ENCODE peak calls at places on chromosomes 7 and 10, in eight cellular contexts. C, R, E, Z, G, W, U and V are unnamed samples. For H3K4me1, the result is how much of the 10 kb centered on the place peaks cover.

GRCh38 chr10:85420501-85421191 is 945.9 kb downstream of the GRID1 start:
- DNase-seq in C (no peak), R (no peak), E (peak), Z (no peak), G (no peak), W (no peak), U (no peak), V (no peak)

GRCh38 chr10:88379575-88379974 is 203.5 kb downstream of the RNLS start:
- DNase-seq in C (no peak), R (peak), E (no peak), Z (no peak), G (no peak), W (no peak), U (no peak), V (no peak)

GRCh38 chr10:78134919-78135318 is 101.3 kb downstream of the RPS24 start:
- DNase-seq in C (no peak), R (no peak), E (no peak), Z (no peak), G (no peak), W (no peak), U (peak), V (no peak)

GRCh38 chr10:42977032-42977416 is 99.8 kb upstream of the RET start:
- DNase-seq in C (no peak), R (no peak), E (no peak), Z (no peak), G (peak), W (no peak), U (no peak), V (no peak)

GRCh38 chr10:16674147-16674703 is 143.0 kb downstream of the RSU1 start:
- DNase-seq in C (no peak), R (no peak), E (no peak), Z (no peak), G (no peak), W (no peak), U (no peak), V (no peak)

GRCh38 chr7:125316451-125316850 is 386.8 kb upstream of the POT1 start:
- DNase-seq in C (no peak), R (no peak), E (peak), Z (no peak), G (no peak), W (no peak), U (no peak), V (no peak)

GRCh38 chr7:139692723-139693122 is 85.1 kb downstream of the HIPK2 start:
- DNase-seq in C (no peak), R (no peak), E (no peak), Z (no peak), G (no peak), W (no peak), U (no peak), V (no peak)

GRCh38 chr7:70434376-70434775 is 697.6 kb upstream of the GALNT17 start:
- DNase-seq in C (no peak), R (no peak), E (no peak), Z (no peak), G (no peak), W (no peak), U (no peak), V (no peak)

GRCh38 chr7:134826105-134826504 is 46.7 kb downstream of the CALD1 start:
- DNase-seq in C (no peak), R (peak), E (no peak), Z (no peak), G (no peak), W (no peak), U (no peak), V (no peak)

GRCh38 chr10:133274751-133275682 is 1.7 kb downstream of the ADAM8 start:
- DNase-seq in C (no peak), R (no peak), E (no peak), Z (no peak), G (no peak), W (peak), U (no peak), V (no peak)

GRCh38 chr7:37452346-37452745 is 3.7 kb upstream of the ELMO1 start:
- DNase-seq in C (no peak), R (no peak), E (no peak), Z (no peak), G (no peak), W (no peak), U (no peak), V (no peak)

GRCh38 chr10:133159950-133160812 is at the start of gene KNDC1:
- DNase-seq in C (no peak), R (peak), E (no peak), Z (no peak), G (no peak), W (no peak), U (peak), V (no peak)

GRCh38 chr10:131776496-131776895 is 124.3 kb upstream of the PPP2R2D start:
- DNase-seq in C (no peak), R (no peak), E (no peak), Z (no peak), G (no peak), W (no peak), U (no peak), V (no peak)

GRCh38 chr10:16681525-16681924 is 135.7 kb downstream of the RSU1 start:
- DNase-seq in C (no peak), R (no peak), E (no peak), Z (no peak), G (no peak), W (no peak), U (no peak), V (no peak)

GRCh38 chr10:34295142-34295548 is 520.0 kb downstream of the PARD3 start:
- DNase-seq in C (no peak), R (peak), E (no peak), Z (no peak), G (no peak), W (no peak), U (no peak), V (no peak)

GRCh38 chr7:49486974-49487919 is 286.2 kb upstream of the VWC2 start:
- DNase-seq in C (no peak), R (no peak), E (no peak), Z (no peak), G (no peak), W (no peak), U (no peak), V (no peak)

GRCh38 chr10:12980713-12981306 is 20.7 kb downstream of the CCDC3 start:
- DNase-seq in C (no peak), R (no peak), E (no peak), Z (no peak), G (no peak), W (no peak), U (no peak), V (no peak)

GRCh38 chr10:74548676-74549075 is 277.7 kb upstream of the KAT6B start:
- DNase-seq in C (no peak), R (no peak), E (no peak), Z (no peak), G (no peak), W (no peak), U (no peak), V (no peak)

GRCh38 chr7:106812027-106812643 is 52.9 kb upstream of the PIK3CG start:
- DNase-seq in C (peak), R (no peak), E (no peak), Z (peak), G (peak), W (no peak), U (no peak), V (no peak)

GRCh38 chr7:74121401-74122249 is 38.0 kb downstream of the LIMK1 start:
- DNase-seq in C (no peak), R (no peak), E (no peak), Z (no peak), G (no peak), W (no peak), U (no peak), V (no peak)

GRCh38 chr10:124105594-124105993 is 12.2 kb upstream of the CHST15 start:
- DNase-seq in C (no peak), R (peak), E (no peak), Z (no peak), G (no peak), W (no peak), U (peak), V (no peak)

GRCh38 chr10:22481687-22482539 is 136.6 kb downstream of the SPAG6 start:
- DNase-seq in C (no peak), R (no peak), E (no peak), Z (no peak), G (no peak), W (no peak), U (no peak), V (no peak)

GRCh38 chr7:126411032-126411820 is 841.5 kb downstream of the GRM8 start:
- DNase-seq in C (no peak), R (no peak), E (no peak), Z (no peak), G (no peak), W (no peak), U (no peak), V (no peak)

GRCh38 chr10:103693070-103693811 is 162.1 kb downstream of the SH3PXD2A start:
- DNase-seq in C (no peak), R (no peak), E (no peak), Z (peak), G (no peak), W (peak), U (peak), V (no peak)

GRCh38 chr7:130423636-130424035 is 17.2 kb downstream of the CEP41 start:
- DNase-seq in C (no peak), R (no peak), E (no peak), Z (no peak), G (no peak), W (no peak), U (no peak), V (no peak)

GRCh38 chr10:79104264-79104954 is 35.6 kb downstream of the ZMIZ1 start:
- DNase-seq in C (peak), R (peak), E (no peak), Z (peak), G (peak), W (no peak), U (no peak), V (no peak)

GRCh38 chr7:69309601-69310000 is 288.7 kb upstream of the AUTS2 start:
- DNase-seq in C (no peak), R (no peak), E (no peak), Z (no peak), G (no peak), W (no peak), U (no peak), V (no peak)

GRCh38 chr7:132965951-132966350 is 115.9 kb downstream of the CHCHD3 start:
- DNase-seq in C (no peak), R (no peak), E (no peak), Z (no peak), G (no peak), W (no peak), U (no peak), V (no peak)

GRCh38 chr10:11861811-11862210 is 38.7 kb downstream of the PROSER2 start:
- DNase-seq in C (no peak), R (no peak), E (no peak), Z (no peak), G (no peak), W (no peak), U (no peak), V (no peak)

GRCh38 chr7:4338556-4338955 is 343.5 kb upstream of the FOXK1 start:
- DNase-seq in C (no peak), R (no peak), E (no peak), Z (no peak), G (no peak), W (no peak), U (no peak), V (no peak)

GRCh38 chr10:44278669-44279337 is 106.1 kb downstream of the CXCL12 start:
- DNase-seq in C (no peak), R (no peak), E (no peak), Z (peak), G (no peak), W (no peak), U (peak), V (no peak)

GRCh38 chr7:107453388-107453787 is 16.5 kb upstream of the GPR22 start:
- DNase-seq in C (no peak), R (peak), E (no peak), Z (no peak), G (no peak), W (no peak), U (no peak), V (no peak)

DNA sequence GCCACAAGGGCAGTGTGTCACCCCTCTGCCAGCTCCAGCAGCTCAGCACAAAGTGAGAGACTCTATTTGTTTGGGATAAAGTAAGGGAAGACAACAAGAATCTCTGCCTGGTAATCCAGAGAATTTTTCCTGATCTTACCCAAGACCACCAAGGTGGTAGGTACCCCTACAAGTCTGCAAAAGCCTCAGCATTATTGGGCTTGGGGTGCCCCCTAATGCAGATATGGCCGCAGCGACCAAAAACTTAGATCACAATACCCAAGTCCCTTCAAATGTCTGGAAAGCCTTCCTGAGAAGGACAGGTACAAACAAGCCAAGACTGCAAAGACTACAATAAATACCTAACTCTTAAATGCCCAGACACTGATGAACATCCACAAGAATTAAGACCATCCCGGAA is 22.4 kb upstream of the CUL1 start:
- DNase-seq in C (no peak), R (no peak), E (no peak), Z (no peak), G (no peak), W (no peak), U (no peak), V (no peak)
- H3K4me3 ChIP-seq in C (no peak), R (no peak), E (no peak), Z (no peak), G (no peak), W (no peak), U (no peak), V (no peak)

DNA sequence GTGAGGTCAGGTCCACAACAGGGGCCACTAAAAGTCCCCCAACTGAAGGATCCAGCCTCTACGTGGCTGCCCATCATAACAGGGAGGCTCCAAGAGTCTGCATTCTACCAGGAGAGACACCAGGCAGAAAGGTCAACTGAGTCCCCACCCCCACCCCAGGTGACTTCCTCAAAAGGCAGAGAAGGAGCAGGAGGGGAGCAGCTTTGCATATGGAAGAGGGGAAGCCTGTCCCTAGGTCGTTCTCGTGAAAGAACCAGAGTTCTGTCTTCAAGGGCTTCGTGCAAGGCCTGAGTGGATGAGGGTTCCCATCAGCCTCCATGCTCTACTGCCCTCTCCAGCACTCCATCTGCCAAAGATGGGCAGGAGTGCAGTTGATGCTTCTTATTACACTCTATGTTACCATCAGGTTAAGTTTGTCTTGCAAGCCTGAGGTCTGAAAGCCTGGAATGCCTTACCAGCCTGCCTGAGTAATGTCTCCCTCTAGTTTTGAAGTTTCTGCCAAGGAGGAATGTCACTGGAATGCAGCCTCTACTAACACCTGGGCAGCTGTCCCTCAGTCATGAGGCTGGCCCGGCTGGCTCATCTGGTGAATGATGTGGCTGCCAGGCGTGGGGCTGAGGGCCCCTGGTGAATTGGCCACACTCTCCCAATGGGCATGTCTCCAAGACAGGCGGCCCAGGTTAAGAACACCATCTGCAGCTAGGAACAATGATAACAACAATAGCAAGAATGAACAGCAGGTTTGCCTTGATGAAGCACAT is 54.3 kb upstream of the SMNDC1 start:
- DNase-seq in C (peak), R (no peak), E (no peak), Z (no peak), G (no peak), W (no peak), U (no peak), V (no peak)
- H3K4me1 ChIP-seq in C (under half), R (under half), E (under half), Z (under half), G (under half), W (under half), U (half or more), V (under half)

DNA sequence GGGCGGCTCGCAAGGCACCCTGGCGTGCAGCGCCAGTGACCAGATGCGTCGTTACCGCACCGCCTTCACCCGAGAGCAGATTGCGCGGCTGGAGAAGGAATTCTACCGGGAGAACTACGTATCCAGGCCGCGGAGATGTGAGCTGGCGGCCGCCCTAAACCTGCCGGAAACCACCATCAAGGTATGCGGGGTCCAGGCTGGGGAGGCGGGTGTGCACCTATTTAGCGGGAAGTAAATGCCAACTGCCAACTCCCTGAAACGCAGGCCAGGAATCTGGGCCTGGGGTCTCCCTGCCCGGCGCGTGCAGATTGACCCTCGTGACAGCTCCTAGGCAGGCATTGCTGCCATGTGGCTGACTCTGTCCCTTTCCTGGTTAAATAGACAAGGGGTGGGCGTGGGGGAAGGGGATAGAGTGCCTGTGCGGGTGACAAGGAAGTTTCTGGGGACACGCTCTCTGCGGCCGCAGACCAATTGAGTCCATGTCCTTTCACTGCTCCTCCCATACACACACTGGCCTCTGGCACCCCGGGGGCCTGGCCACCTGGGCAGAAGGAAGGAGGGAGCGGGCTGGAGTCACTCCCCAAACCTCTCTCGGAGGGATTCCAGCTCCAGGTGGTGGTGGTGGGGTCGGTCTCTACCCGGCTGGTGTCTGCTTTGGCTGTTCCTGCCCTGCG is 2.7 kb downstream of the EVX1 start:
- DNase-seq in C (no peak), R (no peak), E (no peak), Z (no peak), G (no peak), W (no peak), U (no peak), V (no peak)
- H3K4me3 ChIP-seq in C (peak), R (no peak), E (no peak), Z (peak), G (peak), W (no peak), U (no peak), V (peak)

GRCh38 chr10:65231148-65231547 is 1694.7 kb upstream of the LRRTM3 start:
- DNase-seq in C (no peak), R (no peak), E (no peak), Z (no peak), G (no peak), W (no peak), U (no peak), V (no peak)
- H3K4me1 ChIP-seq in C (under half), R (under half), E (under half), Z (under half), G (under half), W (under half), U (under half), V (under half)

DNA sequence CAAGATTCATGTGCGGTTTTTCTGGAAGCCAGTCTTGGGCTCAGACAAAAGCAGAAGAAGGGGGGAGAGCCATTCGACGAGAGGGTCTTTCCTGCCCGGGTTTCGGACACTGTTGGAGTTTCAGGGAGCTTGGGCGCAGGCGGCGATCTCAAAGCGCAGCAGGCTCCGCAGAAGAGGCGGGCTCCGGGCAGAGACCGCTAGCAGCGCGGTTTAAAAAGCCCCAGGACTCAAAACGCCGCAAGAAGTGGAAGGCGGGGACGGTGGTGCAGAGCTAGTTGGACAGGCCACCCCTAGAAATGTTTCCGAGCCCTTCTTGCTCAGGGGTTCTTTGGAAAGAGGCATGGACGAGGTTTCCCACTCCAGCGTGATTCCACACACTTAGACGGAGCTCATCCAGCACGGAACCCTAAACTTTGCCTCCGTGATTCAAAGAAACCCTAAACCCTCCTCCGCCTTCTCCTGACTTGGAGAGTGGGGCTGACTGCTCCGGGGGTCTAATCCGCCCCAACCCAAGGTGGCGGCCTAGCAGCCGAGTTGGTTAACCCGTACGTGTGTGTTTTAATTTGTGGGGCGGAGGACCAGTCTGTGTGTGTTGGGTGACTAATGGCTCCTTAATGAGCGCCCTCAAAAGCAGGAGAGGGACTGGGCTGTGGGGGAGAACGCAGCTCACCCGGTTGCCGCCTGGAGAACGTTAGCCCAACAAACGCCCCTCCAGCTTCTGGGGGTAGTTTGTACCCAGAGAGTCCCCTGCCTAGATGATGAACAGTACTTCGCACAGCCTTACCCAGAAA is 3.9 kb downstream of the NEUROG3 start:
- DNase-seq in C (no peak), R (no peak), E (no peak), Z (no peak), G (no peak), W (no peak), U (no peak), V (no peak)
- H3K4me3 ChIP-seq in C (no peak), R (no peak), E (peak), Z (no peak), G (no peak), W (no peak), U (no peak), V (no peak)

GRCh38 chr10:21122907-21123306 is 225.8 kb upstream of the NEBL start:
- DNase-seq in C (no peak), R (no peak), E (no peak), Z (no peak), G (no peak), W (no peak), U (no peak), V (no peak)
- H3K4me1 ChIP-seq in C (under half), R (under half), E (under half), Z (under half), G (under half), W (under half), U (under half), V (under half)

DNA sequence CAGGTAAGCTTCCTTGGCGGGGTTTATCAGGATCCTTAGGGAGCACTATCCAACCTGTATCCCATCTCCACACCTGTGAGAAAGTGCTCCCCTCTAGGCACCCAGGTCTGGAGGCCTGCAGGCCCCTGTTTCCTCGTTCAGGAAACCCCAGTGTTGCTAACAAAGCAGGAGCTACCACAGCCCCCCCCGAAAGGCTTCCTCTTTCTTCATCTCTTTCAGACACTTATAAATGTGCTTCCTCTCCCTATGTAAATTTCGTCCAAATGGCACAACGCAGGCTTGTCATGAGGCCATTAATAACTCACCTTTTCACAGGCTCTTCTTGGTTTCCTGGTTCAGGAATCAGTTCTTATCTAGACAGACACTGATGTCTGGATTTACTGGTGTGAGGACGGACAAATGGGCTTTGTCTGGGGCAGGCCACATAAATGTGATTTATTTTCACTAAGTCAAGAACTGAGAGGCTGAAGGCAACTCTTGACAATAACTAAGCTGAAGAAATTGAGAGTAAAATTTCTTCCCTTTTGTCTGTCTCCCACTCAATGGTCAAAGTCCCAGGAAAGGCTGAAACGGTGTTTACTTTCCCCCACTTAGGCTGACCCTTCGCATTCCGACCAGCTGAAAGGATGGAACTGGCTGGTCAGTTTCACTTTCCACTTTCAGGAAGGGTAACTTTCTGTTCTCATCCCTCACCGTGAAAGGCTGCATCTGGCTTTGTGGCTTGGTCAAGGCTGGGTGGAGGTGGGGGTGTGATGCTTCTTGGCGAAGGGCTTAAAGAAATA is 46.8 kb downstream of the PIK3AP1 start:
- DNase-seq in C (peak), R (peak), E (no peak), Z (no peak), G (peak), W (no peak), U (no peak), V (no peak)
- H3K4me3 ChIP-seq in C (peak), R (no peak), E (no peak), Z (no peak), G (no peak), W (no peak), U (no peak), V (no peak)